ENCODE peak calls at places on chromosomes 11 and 22, in ten cellular contexts. P is stomach, K is sigmoid colon, N is endothelial cell of umbilical vein, M is breast epithelium, O is prostate gland, Q is SK-N-SH, I is GM12892, E is HCT116, R is transverse colon. C is an unnamed sample.

GRCh38 chr11:61041755-61042518 is 60.4 kb upstream of the CD5 start:
- DNase-seq in I (peak; percentile 80), K (no peak), P (peak; percentile 72), N (peak; percentile 20), M (no peak), Q (no peak), R (peak; percentile 62), E (no peak), O (no peak), C (no peak)

GRCh38 chr11:69718147-69718546 is 14.3 kb upstream of the FGF19 start:
- DNase-seq in O (no peak), M (no peak), Q (peak; percentile 73), I (peak; percentile 57), E (no peak), N (peak; percentile 14), K (no peak), P (no peak), R (no peak), C (no peak)

GRCh38 chr11:85737738-85738137 is 51.7 kb upstream of the CCDC89 start:
- DNase-seq in E (no peak), M (no peak), R (peak; percentile 22), Q (no peak), I (no peak), P (no peak), N (no peak), O (no peak), K (no peak), C (no peak)

GRCh38 chr22:40463727-40464126 is 93.3 kb downstream of the SGSM3 start:
- DNase-seq in P (no peak), I (peak; percentile 20), O (no peak), M (no peak), E (no peak), K (no peak), N (no peak), Q (no peak), R (no peak), C (no peak)

GRCh38 chr22:38075961-38076360 is 8.0 kb downstream of the SLC16A8 start:
- DNase-seq in O (no peak), R (no peak), I (no peak), M (no peak), P (no peak), K (no peak), E (no peak), N (no peak), Q (no peak), C (no peak)

GRCh38 chr22:18110194-18110943 is at the start of gene TUBA8:
- DNase-seq in R (peak; percentile 25), M (no peak), N (peak; percentile 29), P (peak; percentile 75), E (no peak), Q (peak; percentile 87), I (peak; percentile 39), K (no peak), O (peak; percentile 13), C (no peak)

GRCh38 chr11:132058211-132058772 is 687.9 kb downstream of the NTM start:
- DNase-seq in N (no peak), O (no peak), K (no peak), R (peak; percentile 17), E (no peak), P (no peak), M (no peak), Q (no peak), I (no peak), C (no peak)

GRCh38 chr11:97965849-97966646 is 1054.7 kb upstream of the CNTN5 start:
- DNase-seq in N (peak; percentile 72), O (no peak), M (no peak), E (no peak), K (no peak), Q (no peak), R (no peak), I (no peak), P (no peak), C (no peak)

GRCh38 chr11:105137286-105137685 is 2.3 kb downstream of the CARD18 start:
- DNase-seq in R (no peak), N (peak; percentile 11), I (no peak), Q (no peak), P (no peak), O (no peak), M (no peak), E (no peak), K (no peak), C (no peak)

DNA sequence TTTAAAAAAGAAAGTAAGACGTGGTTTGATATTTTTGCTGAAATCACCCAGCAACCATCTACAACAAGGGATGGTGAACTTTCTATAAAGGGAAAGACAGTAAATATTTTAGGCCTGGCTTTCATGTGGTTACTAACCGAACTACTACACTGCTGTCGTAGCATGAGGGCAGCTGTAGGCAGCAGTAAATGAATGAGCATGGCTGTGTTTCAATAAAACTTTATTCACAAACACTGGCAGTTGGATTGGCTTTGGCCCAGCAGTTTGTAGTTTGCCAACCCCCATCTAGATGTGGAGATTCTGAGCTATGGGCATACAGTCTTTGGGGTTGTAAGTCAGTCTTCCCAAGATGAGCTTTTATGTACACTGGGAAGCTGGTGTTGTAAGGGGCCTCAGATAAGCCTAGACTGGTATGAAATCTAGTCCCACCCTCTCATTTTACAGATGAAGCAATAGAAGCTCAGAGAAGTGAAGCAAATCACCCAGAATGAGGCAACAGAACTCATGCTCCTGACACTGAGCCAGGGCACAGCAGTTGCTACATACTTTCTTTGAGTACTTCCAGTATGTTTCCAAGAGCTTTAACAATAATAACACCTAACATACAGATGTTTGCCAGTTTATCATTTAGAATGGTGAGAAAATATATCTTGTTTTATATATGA is 204.4 kb downstream of the ADAMTS15 start:
- DNase-seq in E (no peak), K (peak; percentile 92), O (peak; percentile 49), I (no peak), N (no peak), P (peak; percentile 39), Q (no peak), M (no peak), R (peak; percentile 46), C (peak; percentile 89)
- TF ChIP-seq POLR2AphosphoS5 in E (no peak), K (peak; percentile 76), O (peak; percentile 43), I (no peak), N (no peak), P (peak; percentile 92), Q (no peak), M (peak; percentile 74), R (peak; percentile 65), C (no peak)

DNA sequence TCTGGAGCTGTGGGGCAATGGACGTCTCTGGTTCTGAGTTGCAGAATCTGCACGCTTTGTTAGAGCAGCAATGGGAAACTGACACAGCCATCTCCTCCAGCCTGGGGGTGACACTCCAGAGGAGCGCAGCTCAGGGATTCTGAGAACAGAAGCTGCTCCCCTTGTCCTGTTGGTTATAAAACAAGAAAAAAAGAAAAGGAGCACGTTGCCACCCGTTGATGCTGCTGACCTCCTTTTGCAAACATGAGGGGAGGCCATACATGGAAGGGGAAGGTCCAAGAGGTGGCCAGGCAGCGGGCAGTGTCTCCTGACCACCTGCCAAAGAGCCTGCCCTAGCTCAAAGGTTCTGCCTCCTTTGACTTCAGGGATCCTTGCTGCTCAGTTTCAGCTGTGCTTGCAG is 61.0 kb downstream of the SPATA19 start:
- DNase-seq in M (no peak), R (no peak), P (no peak), O (no peak), K (no peak), I (no peak), E (no peak), N (no peak), Q (no peak), C (no peak)
- TF ChIP-seq POLR2AphosphoS5 in M (no peak), R (no peak), P (no peak), O (no peak), K (no peak), I (no peak), E (no peak), N (no peak), Q (no peak), C (no peak)

GRCh38 chr11:76234704-76235232 is 28.5 kb upstream of the WNT11 start:
- DNase-seq in P (peak; percentile 26), R (no peak), M (no peak), I (no peak), K (peak; percentile 84), O (no peak), E (no peak), N (no peak), Q (no peak), C (peak; percentile 92)

GRCh38 chr11:76233196-76233921 is 27.1 kb upstream of the WNT11 start:
- DNase-seq in N (no peak), M (no peak), O (no peak), E (no peak), P (no peak), I (no peak), Q (no peak), K (no peak), R (no peak), C (no peak)

GRCh38 chr11:76235233-76236091 is 29.2 kb upstream of the WNT11 start:
- DNase-seq in K (peak; percentile 95), N (peak; percentile 95), Q (peak; percentile 96), O (peak; percentile 88), I (peak; percentile 93), P (peak; percentile 89), R (peak; percentile 91), E (peak; percentile 79), M (peak; percentile 90), C (no peak)

GRCh38 chr11:76232026-76232665 is 25.8 kb upstream of the WNT11 start:
- DNase-seq in P (no peak), I (no peak), R (peak; percentile 23), K (no peak), O (no peak), E (no peak), N (no peak), M (no peak), Q (no peak), C (no peak)

GRCh38 chr11:76233936-76234703 is 27.8 kb upstream of the WNT11 start:
- DNase-seq in Q (peak; percentile 74), P (no peak), I (peak; percentile 66), M (no peak), E (no peak), R (peak; percentile 55), O (no peak), N (peak; percentile 9), K (peak; percentile 89), C (peak; percentile 93)
- TF ChIP-seq POLR2AphosphoS5 in Q (no peak), P (no peak), I (peak; percentile 56), M (peak; percentile 35), E (no peak), R (peak; percentile 14), O (no peak), N (no peak), K (peak; percentile 49), C (peak; percentile 52)

GRCh38 chr22:39174498-39175120 is 22.1 kb upstream of the CBX7 start:
- DNase-seq in P (peak; percentile 59), E (peak; percentile 23), R (peak; percentile 70), O (peak; percentile 53), M (peak; percentile 72), K (peak; percentile 93), N (peak; percentile 100), Q (peak; percentile 73), I (no peak), C (no peak)
- TF ChIP-seq POLR2AphosphoS5 in P (peak; percentile 4), E (no peak), R (peak; percentile 51), O (no peak), M (peak; percentile 76), K (peak; percentile 57), N (peak; percentile 97), Q (no peak), I (no peak), C (no peak)

GRCh38 chr11:30326911-30327310 is 4.0 kb downstream of the ARL14EP start:
- DNase-seq in E (no peak), O (no peak), M (no peak), I (no peak), N (no peak), Q (no peak), P (no peak), K (no peak), R (no peak), C (no peak)
- TF ChIP-seq POLR2AphosphoS5 in E (no peak), O (no peak), M (no peak), I (no peak), N (no peak), Q (no peak), P (no peak), K (no peak), R (no peak), C (no peak)

GRCh38 chr11:556175-556699 is 4.3 kb downstream of the LMNTD2 start:
- DNase-seq in K (no peak), R (no peak), M (no peak), O (no peak), E (no peak), I (no peak), Q (no peak), P (peak; percentile 48), N (no peak), C (no peak)
- TF ChIP-seq POLR2AphosphoS5 in K (no peak), R (no peak), M (no peak), O (no peak), E (no peak), I (no peak), Q (no peak), P (no peak), N (no peak), C (no peak)